ENCODE peak calls at places on chromosomes 7 and 10, in six cellular contexts. Z, L, G, S, Q and K are unnamed samples.

GRCh38 chr10:21020545-21020944 is 123.4 kb upstream of the NEBL start:
- DNase-seq in Z (no peak), L (peak; percentile 49), G (no peak), S (peak; percentile 58), Q (no peak), K (peak; percentile 38)

GRCh38 chr10:110395350-110396283 is 90.9 kb upstream of the SMNDC1 start:
- DNase-seq in Z (peak; percentile 48), L (peak; percentile 79), G (no peak), S (no peak), Q (peak; percentile 69), K (no peak)

GRCh38 chr10:109976657-109977056 is 31.1 kb upstream of the ADD3 start:
- DNase-seq in Z (no peak), L (no peak), G (no peak), S (no peak), Q (no peak), K (no peak)

GRCh38 chr7:137097111-137097510 is 228.7 kb downstream of the CHRM2 start:
- DNase-seq in Z (no peak), L (no peak), G (no peak), S (no peak), Q (no peak), K (no peak)

GRCh38 chr10:125037145-125037544 is 95.2 kb downstream of the ZRANB1 start:
- DNase-seq in Z (no peak), L (peak; percentile 77), G (no peak), S (no peak), Q (no peak), K (no peak)

GRCh38 chr7:46247622-46248181 is 326.6 kb upstream of the IGFBP3 start:
- DNase-seq in Z (no peak), L (no peak), G (no peak), S (no peak), Q (no peak), K (no peak)

GRCh38 chr10:71726673-71727428 is 7.3 kb upstream of the C10orf105 start:
- DNase-seq in Z (no peak), L (no peak), G (no peak), S (no peak), Q (peak; percentile 83), K (peak; percentile 57)

GRCh38 chr10:14483417-14483816 is 152.7 kb upstream of the FRMD4A start:
- DNase-seq in Z (no peak), L (no peak), G (no peak), S (no peak), Q (no peak), K (no peak)

GRCh38 chr7:30688718-30689221 is 6.5 kb upstream of the CRHR2 start:
- DNase-seq in Z (no peak), L (peak; percentile 72), G (no peak), S (no peak), Q (no peak), K (no peak)

GRCh38 chr10:62238880-62239279 is 29.8 kb downstream of the RTKN2 start:
- DNase-seq in Z (no peak), L (no peak), G (no peak), S (no peak), Q (no peak), K (no peak)

GRCh38 chr10:62244088-62244487 is 24.6 kb downstream of the RTKN2 start:
- DNase-seq in Z (no peak), L (no peak), G (no peak), S (no peak), Q (no peak), K (no peak)

GRCh38 chr10:62239994-62240393 is 28.6 kb downstream of the RTKN2 start:
- DNase-seq in Z (no peak), L (no peak), G (no peak), S (no peak), Q (no peak), K (no peak)

GRCh38 chr10:62244785-62245595 is 23.7 kb downstream of the RTKN2 start:
- DNase-seq in Z (no peak), L (peak; percentile 21), G (no peak), S (no peak), Q (peak; percentile 52), K (peak; percentile 83)

GRCh38 chr10:62243647-62243997 is 25.0 kb downstream of the RTKN2 start:
- DNase-seq in Z (no peak), L (no peak), G (no peak), S (no peak), Q (no peak), K (no peak)
- H3K4me3 ChIP-seq in Z (no peak overlapping the region), L (no peak overlapping the region), G (peak overlapping the region; percentile 31), S (no peak overlapping the region), Q (peak overlapping the region; percentile 1), K (no peak overlapping the region)

GRCh38 chr7:134767567-134768168 is 11.8 kb upstream of the CALD1 start:
- DNase-seq in Z (peak; percentile 19), L (no peak), G (no peak), S (no peak), Q (no peak), K (no peak)
- H3K4me3 ChIP-seq in Z (no peak overlapping the region), L (no peak overlapping the region), G (no peak overlapping the region), S (no peak overlapping the region), Q (no peak overlapping the region), K (no peak overlapping the region)

GRCh38 chr7:45143616-45144015 is 14.0 kb upstream of the RAMP3 start:
- DNase-seq in Z (no peak), L (no peak), G (no peak), S (no peak), Q (no peak), K (no peak)

GRCh38 chr7:45136106-45137060 is 21.2 kb upstream of the RAMP3 start:
- DNase-seq in Z (peak; percentile 50), L (peak; percentile 52), G (no peak), S (peak; percentile 64), Q (peak; percentile 71), K (peak; percentile 82)

GRCh38 chr7:45138433-45139267 is 18.9 kb upstream of the RAMP3 start:
- DNase-seq in Z (no peak), L (no peak), G (no peak), S (no peak), Q (no peak), K (no peak)

GRCh38 chr7:45145881-45146280 is 11.7 kb upstream of the RAMP3 start:
- DNase-seq in Z (no peak), L (no peak), G (no peak), S (no peak), Q (no peak), K (no peak)

DNA sequence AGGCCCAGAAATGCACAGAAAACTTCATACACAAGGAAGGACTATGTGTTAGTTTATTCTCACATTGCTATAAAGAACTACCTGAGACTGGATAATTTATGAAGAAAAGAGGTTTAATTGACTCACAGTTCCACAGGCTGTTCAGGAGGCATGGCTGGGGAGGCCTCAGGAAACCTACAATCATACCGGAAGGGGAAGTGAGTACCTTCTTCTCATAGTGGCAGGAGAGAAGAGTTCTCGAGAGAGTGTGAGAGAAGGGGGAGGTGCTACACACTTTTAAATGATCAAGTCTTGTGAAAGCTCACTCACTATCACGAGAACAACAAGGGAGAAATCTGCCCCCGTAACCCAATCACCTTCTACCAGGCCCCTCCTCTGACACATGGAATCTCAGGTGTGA is 16.8 kb upstream of the RAMP3 start:
- DNase-seq in Z (no peak), L (no peak), G (no peak), S (no peak), Q (no peak), K (no peak)
- H3K4me3 ChIP-seq in Z (no peak overlapping the region), L (no peak overlapping the region), G (no peak overlapping the region), S (no peak overlapping the region), Q (no peak overlapping the region), K (peak overlapping the region; percentile 36)

GRCh38 chr7:101688995-101689907 is 60.2 kb upstream of the MYL10 start:
- DNase-seq in Z (no peak), L (no peak), G (no peak), S (no peak), Q (no peak), K (no peak)

GRCh38 chr7:101691822-101692384 is 62.8 kb upstream of the MYL10 start:
- DNase-seq in Z (no peak), L (peak; percentile 27), G (no peak), S (no peak), Q (no peak), K (no peak)

GRCh38 chr7:101690061-101690460 is 61.0 kb upstream of the MYL10 start:
- DNase-seq in Z (no peak), L (no peak), G (no peak), S (no peak), Q (no peak), K (no peak)

GRCh38 chr7:101688183-101688831 is 59.2 kb upstream of the MYL10 start:
- DNase-seq in Z (peak; percentile 83), L (peak; percentile 83), G (peak; percentile 92), S (no peak), Q (peak; percentile 62), K (peak; percentile 36)

GRCh38 chr7:101693498-101694091 is 64.5 kb upstream of the MYL10 start:
- DNase-seq in Z (no peak), L (no peak), G (no peak), S (no peak), Q (no peak), K (no peak)
- H3K4me3 ChIP-seq in Z (no peak overlapping the region), L (no peak overlapping the region), G (no peak overlapping the region), S (no peak overlapping the region), Q (no peak overlapping the region), K (no peak overlapping the region)

GRCh38 chr10:69332278-69333010 is 54.1 kb downstream of the HK1 start:
- DNase-seq in Z (no peak), L (no peak), G (no peak), S (no peak), Q (no peak), K (no peak)

GRCh38 chr10:69334258-69335062 is 56.2 kb downstream of the HK1 start:
- DNase-seq in Z (no peak), L (no peak), G (no peak), S (no peak), Q (no peak), K (no peak)

GRCh38 chr10:69335063-69335587 is 56.8 kb downstream of the HK1 start:
- DNase-seq in Z (peak; percentile 76), L (no peak), G (peak; percentile 82), S (no peak), Q (peak; percentile 45), K (no peak)

GRCh38 chr10:69331161-69331560 is 52.9 kb downstream of the HK1 start:
- DNase-seq in Z (no peak), L (no peak), G (no peak), S (no peak), Q (no peak), K (no peak)

GRCh38 chr10:69333205-69333604 is 54.9 kb downstream of the HK1 start:
- DNase-seq in Z (no peak), L (peak; percentile 60), G (no peak), S (peak; percentile 39), Q (no peak), K (no peak)
- H3K4me3 ChIP-seq in Z (no peak overlapping the region), L (no peak overlapping the region), G (no peak overlapping the region), S (no peak overlapping the region), Q (no peak overlapping the region), K (no peak overlapping the region)